ENCODE peak calls at places on chromosomes 12 and 14, in four cellular contexts. I is EH, X is hepatocyte, H is GDM1. N is an unnamed sample.

GRCh38 chr12:68497702-68498101 is 113.0 kb upstream of the RAP1B start:
- DNase-seq in I (peak; percentile 100), X (no peak), H (peak; percentile 34), N (peak; percentile 29)

GRCh38 chr12:3172124-3173007 is 95.2 kb downstream of the TSPAN9 start:
- DNase-seq in I (no peak), X (no peak), H (no peak), N (no peak)

GRCh38 chr12:64840129-64840528 is 15.7 kb downstream of the TBC1D30 start:
- DNase-seq in I (no peak), X (peak; percentile 23), H (no peak), N (no peak)

GRCh38 chr12:56122637-56123036 is 4.6 kb downstream of the ZC3H10 start:
- DNase-seq in I (no peak), X (no peak), H (no peak), N (no peak)

GRCh38 chr12:107528731-107529365 is 156.8 kb upstream of the PWP1 start:
- DNase-seq in I (no peak), X (no peak), H (no peak), N (no peak)

GRCh38 chr12:59452259-59452658 is 143.6 kb upstream of the SLC16A7 start:
- DNase-seq in I (peak; percentile 94), X (no peak), H (no peak), N (no peak)

GRCh38 chr14:24639270-24639669 is 5.3 kb upstream of the GZMB start:
- DNase-seq in I (no peak), X (no peak), H (no peak), N (no peak)

GRCh38 chr14:99549684-99550083 is 54.3 kb downstream of the CCDC85C start:
- DNase-seq in I (peak; percentile 39), X (no peak), H (no peak), N (no peak)

GRCh38 chr14:69012251-69012953 is 33.3 kb upstream of the ACTN1 start:
- DNase-seq in I (peak; percentile 21), X (no peak), H (no peak), N (no peak)

GRCh38 chr12:130041983-130042812 is 120.1 kb upstream of the FZD10 start:
- DNase-seq in I (no peak), X (peak; percentile 80), H (no peak), N (no peak)

GRCh38 chr14:22598896-22599244 is 770 bp downstream of the ABHD4 start:
- DNase-seq in I (peak; percentile 66), X (peak; percentile 83), H (no peak), N (no peak)

GRCh38 chr12:21642707-21643389 is 14.8 kb downstream of the LDHB start:
- DNase-seq in I (peak; percentile 6), X (no peak), H (no peak), N (no peak)

GRCh38 chr14:56189306-56189705 is 71.1 kb downstream of the PELI2 start:
- DNase-seq in I (peak; percentile 72), X (peak; percentile 36), H (no peak), N (no peak)

GRCh38 chr14:96586921-96587822 is 85.0 kb downstream of the PAPOLA start:
- DNase-seq in I (no peak), X (no peak), H (no peak), N (no peak)

GRCh38 chr14:100604126-100604501 is 16.9 kb upstream of the BEGAIN start:
- DNase-seq in I (no peak), X (no peak), H (no peak), N (no peak)

GRCh38 chr12:12011880-12012260 is 58.9 kb upstream of the BCL2L14 start:
- DNase-seq in I (no peak), X (no peak), H (no peak), N (peak; percentile 42)

GRCh38 chr14:104881369-104881979 is 16.4 kb downstream of the CEP170B start:
- DNase-seq in I (no peak), X (no peak), H (no peak), N (peak; percentile 4)

GRCh38 chr14:54577977-54578376 is 11.0 kb downstream of the SAMD4A start:
- DNase-seq in I (peak; percentile 86), X (peak; percentile 42), H (no peak), N (no peak)

GRCh38 chr14:39474416-39474911 is 42.2 kb upstream of the FBXO33 start:
- DNase-seq in I (no peak), X (peak; percentile 44), H (no peak), N (peak; percentile 30)

GRCh38 chr14:93115069-93115919 is 431 bp downstream of the ITPK1 start:
- DNase-seq in I (peak; percentile 89), X (peak; percentile 97), H (peak; percentile 90), N (peak; percentile 93)

GRCh38 chr12:92866418-92866817 is 62.7 kb downstream of the EEA1 start:
- DNase-seq in I (no peak), X (no peak), H (no peak), N (no peak)

GRCh38 chr14:101219896-101220703 is 316.6 kb upstream of the RTL1 start:
- DNase-seq in I (no peak), X (peak; percentile 63), H (no peak), N (no peak)

N was measured in GM06990.